ENCODE peak calls at places on chromosomes 3 and 15, in six cellular contexts. S is psoas muscle; L is GM23248; G is CD8-positive, alpha-beta T cell; K is astrocyte; E is IMR-90. O is an unnamed sample.

GRCh38 chr3:4504340-4505261 is 11.5 kb downstream of the ITPR1 start:
- DNase-seq in S (no peak), L (peak), G (peak), K (no peak), E (no peak), O (no peak)

GRCh38 chr3:124791639-124792111 is 61.4 kb downstream of the UMPS start:
- DNase-seq in S (peak), L (peak), G (no peak), K (peak), E (peak), O (no peak)

GRCh38 chr3:108102420-108103039 is 11.7 kb upstream of the CD47 start:
- DNase-seq in S (no peak), L (no peak), G (no peak), K (no peak), E (no peak), O (no peak)

GRCh38 chr15:68485721-68486360 is 53.9 kb upstream of the ITGA11 start:
- DNase-seq in S (no peak), L (no peak), G (no peak), K (no peak), E (no peak), O (no peak)

GRCh38 chr3:122661633-122662032 is 19.0 kb upstream of the PARP14 start:
- DNase-seq in S (no peak), L (no peak), G (no peak), K (no peak), E (no peak), O (no peak)

GRCh38 chr3:124075758-124076157 is 83.8 kb upstream of the ROPN1 start:
- DNase-seq in S (peak), L (peak), G (no peak), K (peak), E (no peak), O (no peak)

GRCh38 chr3:3632439-3632838 is 166.8 kb upstream of the LRRN1 start:
- DNase-seq in S (no peak), L (no peak), G (no peak), K (no peak), E (no peak), O (no peak)

GRCh38 chr3:14716593-14716992 is 41.7 kb downstream of the C3orf20 start:
- DNase-seq in S (no peak), L (peak), G (no peak), K (peak), E (no peak), O (no peak)

GRCh38 chr3:188554404-188554803 is 400.4 kb downstream of the LPP start:
- DNase-seq in S (no peak), L (peak), G (no peak), K (peak), E (peak), O (no peak)

GRCh38 chr15:44584162-44584749 is 47.3 kb downstream of the EIF3J start:
- DNase-seq in S (no peak), L (peak), G (peak), K (no peak), E (no peak), O (no peak)

GRCh38 chr15:74817370-74817737 is 4.7 kb downstream of the LMAN1L start:
- DNase-seq in S (peak), L (peak), G (no peak), K (no peak), E (peak), O (peak)

GRCh38 chr3:126107203-126107939 is 23.4 kb upstream of the SLC41A3 start:
- DNase-seq in S (no peak), L (no peak), G (no peak), K (no peak), E (no peak), O (no peak)

GRCh38 chr15:81380203-81380602 is 6.2 kb upstream of the TMC3 start:
- DNase-seq in S (no peak), L (no peak), G (peak), K (no peak), E (no peak), O (no peak)

GRCh38 chr3:186506846-186507245 is 37.3 kb downstream of the CRYGS start:
- DNase-seq in S (no peak), L (no peak), G (no peak), K (peak), E (no peak), O (no peak)

GRCh38 chr3:69712244-69712643 is 27.0 kb upstream of the MITF start:
- DNase-seq in S (no peak), L (no peak), G (no peak), K (no peak), E (no peak), O (no peak)

GRCh38 chr3:170421147-170421641 is 2.5 kb downstream of the CLDN11 start:
- DNase-seq in S (peak), L (peak), G (no peak), K (peak), E (peak), O (no peak)

GRCh38 chr15:85333132-85333831 is 47.1 kb upstream of the AKAP13 start:
- DNase-seq in S (no peak), L (peak), G (no peak), K (peak), E (peak), O (no peak)

GRCh38 chr3:9859530-9860025 is 15.8 kb upstream of the RPUSD3 start:
- DNase-seq in S (no peak), L (no peak), G (no peak), K (no peak), E (no peak), O (no peak)

GRCh38 chr3:146503459-146504202 is 34.3 kb upstream of the PLSCR2 start:
- DNase-seq in S (no peak), L (peak), G (no peak), K (peak), E (peak), O (peak)

GRCh38 chr3:188646592-188646991 is 492.6 kb downstream of the LPP start:
- DNase-seq in S (no peak), L (peak), G (no peak), K (no peak), E (peak), O (no peak)

GRCh38 chr15:91839867-91840266 is 13.6 kb upstream of the SLCO3A1 start:
- DNase-seq in S (no peak), L (no peak), G (no peak), K (no peak), E (no peak), O (no peak)

GRCh38 chr3:194488007-194488742 is 1.4 kb upstream of the ATP13A3 start:
- DNase-seq in S (no peak), L (no peak), G (no peak), K (peak), E (no peak), O (peak)

GRCh38 chr15:43776101-43776717 is 557 bp downstream of the ELL3 start:
- DNase-seq in S (peak), L (no peak), G (peak), K (no peak), E (no peak), O (no peak)

GRCh38 chr3:47163023-47163989 is 607 bp downstream of the SETD2 start:
- DNase-seq in S (no peak), L (peak), G (peak), K (peak), E (peak), O (no peak)

GRCh38 chr3:189914799-189915198 is 205.9 kb downstream of the P3H2 start:
- DNase-seq in S (no peak), L (peak), G (no peak), K (peak), E (peak), O (peak)

GRCh38 chr15:75673426-75674247 is 25.9 kb downstream of the SNX33 start:
- DNase-seq in S (peak), L (peak), G (no peak), K (peak), E (peak), O (no peak)

GRCh38 chr3:13537926-13538325 is 11.0 kb upstream of the FBLN2 start:
- DNase-seq in S (peak), L (peak), G (no peak), K (peak), E (peak), O (peak)

GRCh38 chr3:16177962-16178627 is 3.6 kb downstream of the GALNT15 start:
- DNase-seq in S (peak), L (peak), G (peak), K (peak), E (peak), O (no peak)

GRCh38 chr3:177473184-177473583 is 275.9 kb upstream of the TBL1XR1 start:
- DNase-seq in S (no peak), L (no peak), G (no peak), K (peak), E (peak), O (no peak)

GRCh38 chr3:149582395-149582794 is 75.4 kb downstream of the WWTR1 start:
- DNase-seq in S (no peak), L (no peak), G (no peak), K (no peak), E (no peak), O (no peak)

GRCh38 chr3:149581681-149582349 is 76.0 kb downstream of the WWTR1 start:
- DNase-seq in S (peak), L (peak), G (no peak), K (peak), E (peak), O (peak)

GRCh38 chr3:149586871-149587270 is 71.0 kb downstream of the WWTR1 start:
- DNase-seq in S (no peak), L (peak), G (no peak), K (peak), E (peak), O (no peak)

GRCh38 chr3:149585401-149585726 is 72.5 kb downstream of the WWTR1 start:
- DNase-seq in S (no peak), L (no peak), G (no peak), K (peak), E (no peak), O (no peak)

GRCh38 chr3:149584236-149584635 is 73.6 kb downstream of the WWTR1 start:
- DNase-seq in S (no peak), L (no peak), G (no peak), K (no peak), E (no peak), O (no peak)
- H3K27ac ChIP-seq in S (peak), L (peak), G (no peak), K (no peak), E (no peak), O (no peak)

DNA sequence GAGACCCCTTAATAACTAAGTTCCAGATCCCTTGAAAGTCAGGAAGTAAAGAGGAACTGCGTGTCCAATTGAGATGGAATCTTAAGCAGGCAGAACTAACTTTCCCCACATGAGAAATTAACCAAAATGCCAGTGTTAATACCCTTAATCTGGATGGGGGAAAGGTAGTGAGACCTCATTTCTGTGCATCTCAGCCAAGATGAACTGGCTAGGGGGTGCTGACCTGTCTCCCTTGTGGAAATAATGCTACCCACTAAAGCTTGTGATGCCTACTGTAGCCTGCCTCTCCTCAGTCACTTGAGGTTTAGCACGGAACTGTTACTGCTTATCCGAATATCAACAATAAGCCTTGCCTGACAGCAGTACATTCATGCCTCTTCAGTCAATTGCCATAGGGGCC is 15.1 kb downstream of the BOC start:
- DNase-seq in S (no peak), L (no peak), G (no peak), K (no peak), E (no peak), O (no peak)
- H3K27ac ChIP-seq in S (no peak), L (no peak), G (no peak), K (no peak), E (no peak), O (no peak)

GRCh38 chr3:38555926-38556325 is 59.8 kb downstream of the EXOG start:
- DNase-seq in S (no peak), L (no peak), G (no peak), K (no peak), E (no peak), O (no peak)
- H3K27ac ChIP-seq in S (no peak), L (no peak), G (no peak), K (no peak), E (no peak), O (no peak)

DNA sequence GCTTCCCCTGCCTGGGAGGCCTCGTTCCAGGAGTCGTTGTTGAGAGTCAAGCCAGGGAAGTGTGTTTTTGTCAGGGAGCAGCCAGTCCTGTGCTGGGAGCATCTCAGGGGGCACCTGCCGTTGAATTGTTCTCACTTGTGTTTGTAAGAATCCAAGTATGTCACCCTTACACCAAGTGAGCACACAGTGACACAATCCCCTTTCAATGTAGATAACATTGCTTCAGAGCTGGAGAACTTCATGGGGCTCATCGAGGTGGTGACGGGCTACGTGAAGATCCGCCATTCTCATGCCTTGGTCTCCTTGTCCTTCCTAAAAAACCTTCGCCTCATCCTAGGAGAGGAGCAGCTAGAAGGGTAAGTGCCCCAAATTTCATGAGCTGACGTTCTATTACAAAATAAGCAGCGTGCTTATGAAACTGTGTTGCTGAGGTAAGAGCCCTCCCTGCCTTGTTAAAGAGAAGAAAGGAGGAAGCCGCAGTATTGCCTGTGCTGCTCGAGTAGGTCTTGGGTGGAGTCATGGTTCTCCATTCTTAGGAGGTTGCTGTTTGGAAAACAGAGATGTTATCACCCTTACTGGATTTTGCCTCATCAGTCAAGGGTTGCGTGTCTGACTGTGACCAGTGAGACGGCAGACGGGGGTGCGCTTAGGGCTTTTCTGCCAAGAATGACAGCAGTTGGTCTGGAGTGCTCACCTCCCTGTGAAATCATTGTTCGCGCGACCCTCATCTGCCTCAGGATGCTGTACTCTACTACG is 108.1 kb downstream of the PGPEP1L start:
- DNase-seq in S (no peak), L (no peak), G (no peak), K (peak), E (no peak), O (no peak)
- H3K27ac ChIP-seq in S (no peak), L (peak), G (no peak), K (peak), E (peak), O (peak)

GRCh38 chr15:64843996-64844395 is 2.3 kb downstream of the PLEKHO2 start:
- DNase-seq in S (no peak), L (no peak), G (no peak), K (no peak), E (no peak), O (no peak)
- H3K27ac ChIP-seq in S (peak), L (peak), G (no peak), K (no peak), E (peak), O (no peak)

DNA sequence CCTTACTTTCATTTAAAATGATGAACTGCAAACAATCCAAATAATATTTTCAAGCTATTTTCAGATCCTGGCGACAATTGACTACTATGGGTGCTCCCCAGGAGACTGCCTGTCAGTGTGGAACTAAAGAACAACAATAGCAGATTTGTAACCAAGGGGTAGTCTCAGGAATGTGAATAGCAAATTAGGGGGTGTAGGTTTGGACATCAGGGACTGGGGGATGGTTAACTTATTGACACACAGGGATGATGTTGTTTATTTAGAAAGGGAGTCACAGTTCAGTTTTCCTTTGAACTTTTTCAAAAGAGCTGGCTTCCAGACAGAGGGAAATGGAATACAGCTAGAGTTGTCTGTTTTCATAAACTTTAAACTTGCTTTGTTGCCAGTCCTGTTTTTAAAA is 229.8 kb downstream of the LRTM1 start:
- DNase-seq in S (no peak), L (no peak), G (no peak), K (no peak), E (no peak), O (no peak)
- H3K27ac ChIP-seq in S (no peak), L (no peak), G (no peak), K (no peak), E (no peak), O (no peak)

O was measured in epithelial cell of prostate.